ENCODE peak calls at places on chromosomes 7 and 10, in six cellular contexts. Z is dorsolateral prefrontal cortex, Q is prostate gland, R is cardiac muscle cell, T is upper lobe of right lung, U is mesothelial cell of epicardium. S is an unnamed sample.

GRCh38 chr7:95501261-95501816 is 15.6 kb downstream of the ASB4 start:
- DNase-seq in Z (no peak), Q (no peak), R (no peak), T (no peak), U (no peak), S (peak)

GRCh38 chr7:2248984-2249694 is 7.1 kb downstream of the NUDT1 start:
- DNase-seq in Z (no peak), Q (no peak), R (peak), T (peak), U (no peak), S (peak)

GRCh38 chr10:266974-267425 is 131.7 kb downstream of the ZMYND11 start:
- DNase-seq in Z (no peak), Q (no peak), R (peak), T (no peak), U (no peak), S (no peak)

GRCh38 chr10:53606951-53607350 is 834.4 kb upstream of the MBL2 start:
- DNase-seq in Z (no peak), Q (no peak), R (no peak), T (no peak), U (no peak), S (no peak)

GRCh38 chr7:79806161-79806734 is 328.4 kb upstream of the GNAI1 start:
- DNase-seq in Z (no peak), Q (no peak), R (peak), T (no peak), U (no peak), S (no peak)

GRCh38 chr7:56287429-56288138 is 171.4 kb upstream of the NUPR2 start:
- DNase-seq in Z (peak), Q (no peak), R (no peak), T (peak), U (no peak), S (no peak)

GRCh38 chr7:9557853-9558252 is 1124.4 kb downstream of the NXPH1 start:
- DNase-seq in Z (no peak), Q (no peak), R (no peak), T (no peak), U (no peak), S (no peak)

GRCh38 chr10:112389147-112389822 is 15.4 kb downstream of the ACSL5 start:
- DNase-seq in Z (no peak), Q (no peak), R (peak), T (no peak), U (no peak), S (peak)

GRCh38 chr10:24716295-24716694 is 7.4 kb downstream of the ARHGAP21 start:
- DNase-seq in Z (no peak), Q (no peak), R (no peak), T (no peak), U (no peak), S (no peak)

GRCh38 chr7:50304158-50304910 is at the start of gene IKZF1:
- DNase-seq in Z (no peak), Q (no peak), R (peak), T (peak), U (no peak), S (peak)

GRCh38 chr7:50306491-50307367 is 2.2 kb downstream of the IKZF1 start:
- DNase-seq in Z (no peak), Q (no peak), R (no peak), T (no peak), U (no peak), S (no peak)

GRCh38 chr7:50305697-50306300 is 1.3 kb downstream of the IKZF1 start:
- DNase-seq in Z (no peak), Q (no peak), R (no peak), T (no peak), U (no peak), S (no peak)

GRCh38 chr7:50303894-50304157 is 690 bp upstream of the IKZF1 start:
- DNase-seq in Z (no peak), Q (no peak), R (no peak), T (peak), U (no peak), S (peak)

DNA sequence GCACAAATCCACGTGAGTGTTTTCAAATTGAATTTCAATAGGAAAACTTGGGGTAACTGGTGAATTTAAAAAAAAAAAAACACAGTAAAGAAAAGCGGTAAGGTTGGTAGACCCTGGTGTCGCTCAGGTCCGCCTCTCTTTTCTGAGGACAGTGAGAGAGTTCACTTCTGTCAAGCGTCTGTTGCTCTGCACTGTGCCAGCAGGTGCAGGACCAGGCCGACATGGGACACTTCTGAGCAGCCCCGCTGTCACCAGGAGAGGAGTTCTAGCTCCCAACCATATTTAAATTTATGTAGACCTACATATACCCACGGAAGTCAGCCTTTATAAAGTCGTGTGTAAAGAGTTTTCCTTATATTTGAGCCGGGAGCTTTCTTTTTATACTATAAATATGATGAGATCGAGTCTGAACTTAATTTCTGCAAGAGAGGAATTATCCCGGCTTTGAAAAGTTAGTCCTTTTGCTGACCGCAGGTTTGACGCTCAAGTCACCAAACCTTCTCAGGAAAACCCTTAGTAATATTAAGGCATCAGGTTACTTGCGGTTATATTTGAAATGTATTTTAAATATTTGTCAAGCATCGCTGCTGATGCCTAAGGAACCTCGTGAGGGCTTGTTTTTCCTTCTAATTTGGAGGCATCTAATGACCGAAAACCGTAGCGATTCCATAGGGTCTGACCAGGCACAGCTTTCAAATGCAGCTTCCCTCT is 550 bp downstream of the IKZF1 start:
- DNase-seq in Z (no peak), Q (no peak), R (no peak), T (no peak), U (no peak), S (peak)
- TF ChIP-seq CTCF in Z (no peak), Q (no peak), R (no peak), T (no peak), U (no peak), S (no peak)

GRCh38 chr10:125014984-125015944 is 73.3 kb downstream of the ZRANB1 start:
- DNase-seq in Z (no peak), Q (no peak), R (peak), T (no peak), U (no peak), S (no peak)
- TF ChIP-seq CTCF in Z (peak), Q (no peak), R (no peak), T (no peak), U (no peak), S (no peak)

GRCh38 chr7:117399820-117400422 is 27.4 kb downstream of the ASZ1 start:
- DNase-seq in Z (no peak), Q (no peak), R (peak), T (no peak), U (no peak), S (peak)
- TF ChIP-seq CTCF in Z (peak), Q (peak), R (peak), T (peak), U (peak), S (no peak)

GRCh38 chr10:119355930-119356329 is 148.6 kb downstream of the GRK5 start:
- DNase-seq in Z (no peak), Q (no peak), R (no peak), T (no peak), U (no peak), S (no peak)
- TF ChIP-seq CTCF in Z (no peak), Q (no peak), R (peak), T (peak), U (peak), S (no peak)